ENCODE peak calls at places on chromosomes 2 and 18, in eight cellular contexts. One of them, this sample, is unnamed.

GRCh38 chr18:44968336-44968735 is 287.6 kb downstream of the SETBP1 start:
- DNase-seq in adrenal gland: no peak
- DNase-seq in prostate gland: no peak
- DNase-seq in tibial artery: no peak
- DNase-seq in astrocyte of the cerebellum: no peak
- DNase-seq in AG04449: no peak
- DNase-seq in AG04450: no peak
- DNase-seq in body of pancreas: no peak
- DNase-seq in this sample: no peak

GRCh38 chr2:10530607-10531239 is 82.6 kb upstream of the ODC1 start:
- DNase-seq in adrenal gland: no peak
- DNase-seq in body of pancreas: no peak
- DNase-seq in AG04450: no peak
- DNase-seq in astrocyte of the cerebellum: no peak
- DNase-seq in prostate gland: no peak
- DNase-seq in tibial artery: no peak
- DNase-seq in AG04449: no peak
- DNase-seq in this sample: no peak

GRCh38 chr2:233426619-233427342 is 72.5 kb downstream of the DGKD start:
- DNase-seq in AG04449: peak
- DNase-seq in tibial artery: no peak
- DNase-seq in AG04450: peak
- DNase-seq in astrocyte of the cerebellum: no peak
- DNase-seq in body of pancreas: no peak
- DNase-seq in prostate gland: no peak
- DNase-seq in adrenal gland: no peak
- DNase-seq in this sample: peak

GRCh38 chr2:225008935-225009334 is 33.3 kb downstream of the DOCK10 start:
- DNase-seq in AG04450: no peak
- DNase-seq in adrenal gland: no peak
- DNase-seq in tibial artery: no peak
- DNase-seq in body of pancreas: no peak
- DNase-seq in astrocyte of the cerebellum: no peak
- DNase-seq in prostate gland: no peak
- DNase-seq in AG04449: no peak
- DNase-seq in this sample: no peak

GRCh38 chr2:10135296-10136089 is 13.0 kb downstream of the RRM2 start:
- DNase-seq in astrocyte of the cerebellum: no peak
- DNase-seq in AG04450: no peak
- DNase-seq in tibial artery: no peak
- DNase-seq in AG04449: no peak
- DNase-seq in prostate gland: no peak
- DNase-seq in adrenal gland: no peak
- DNase-seq in body of pancreas: no peak
- DNase-seq in this sample: peak

GRCh38 chr2:145383961-145384360 is 864.0 kb upstream of the ZEB2 start:
- DNase-seq in adrenal gland: no peak
- DNase-seq in body of pancreas: no peak
- DNase-seq in AG04450: no peak
- DNase-seq in tibial artery: no peak
- DNase-seq in astrocyte of the cerebellum: no peak
- DNase-seq in AG04449: no peak
- DNase-seq in prostate gland: no peak
- DNase-seq in this sample: no peak

GRCh38 chr2:240130393-240131195 is 5.5 kb downstream of the COPS9 start:
- DNase-seq in AG04449: no peak
- DNase-seq in adrenal gland: no peak
- DNase-seq in prostate gland: no peak
- DNase-seq in tibial artery: peak
- DNase-seq in body of pancreas: no peak
- DNase-seq in AG04450: no peak
- DNase-seq in astrocyte of the cerebellum: no peak
- DNase-seq in this sample: no peak

GRCh38 chr2:202355993-202356505 is 20.1 kb upstream of the BMPR2 start:
- DNase-seq in body of pancreas: no peak
- DNase-seq in prostate gland: no peak
- DNase-seq in astrocyte of the cerebellum: no peak
- DNase-seq in adrenal gland: no peak
- DNase-seq in tibial artery: no peak
- DNase-seq in AG04449: no peak
- DNase-seq in AG04450: no peak
- DNase-seq in this sample: no peak

GRCh38 chr2:70113396-70114100 is 26.3 kb downstream of the PCBP1 start:
- DNase-seq in AG04449: no peak
- DNase-seq in AG04450: no peak
- DNase-seq in astrocyte of the cerebellum: no peak
- DNase-seq in tibial artery: no peak
- DNase-seq in body of pancreas: no peak
- DNase-seq in prostate gland: no peak
- DNase-seq in adrenal gland: no peak
- DNase-seq in this sample: no peak

GRCh38 chr2:86500325-86500724 is 59.2 kb downstream of the KDM3A start:
- DNase-seq in AG04449: no peak
- DNase-seq in adrenal gland: no peak
- DNase-seq in tibial artery: no peak
- DNase-seq in astrocyte of the cerebellum: no peak
- DNase-seq in prostate gland: no peak
- DNase-seq in body of pancreas: no peak
- DNase-seq in AG04450: no peak
- DNase-seq in this sample: no peak

GRCh38 chr2:130756041-130756720 is 841 bp downstream of the AMER3 start:
- DNase-seq in prostate gland: no peak
- DNase-seq in tibial artery: no peak
- DNase-seq in AG04449: no peak
- DNase-seq in body of pancreas: no peak
- DNase-seq in AG04450: no peak
- DNase-seq in adrenal gland: peak
- DNase-seq in astrocyte of the cerebellum: no peak
- DNase-seq in this sample: peak

GRCh38 chr2:27571197-27571596 is 11.6 kb upstream of the ZNF512 start:
- DNase-seq in astrocyte of the cerebellum: no peak
- DNase-seq in prostate gland: no peak
- DNase-seq in body of pancreas: no peak
- DNase-seq in tibial artery: no peak
- DNase-seq in AG04450: no peak
- DNase-seq in adrenal gland: no peak
- DNase-seq in AG04449: no peak
- DNase-seq in this sample: no peak

GRCh38 chr2:235432741-235433520 is 60.9 kb upstream of the AGAP1 start:
- DNase-seq in adrenal gland: peak
- DNase-seq in tibial artery: no peak
- DNase-seq in astrocyte of the cerebellum: no peak
- DNase-seq in AG04450: no peak
- DNase-seq in AG04449: no peak
- DNase-seq in prostate gland: no peak
- DNase-seq in body of pancreas: no peak
- DNase-seq in this sample: no peak

GRCh38 chr2:163717474-163717873 is 18.3 kb downstream of the FIGN start:
- DNase-seq in prostate gland: no peak
- DNase-seq in AG04449: no peak
- DNase-seq in AG04450: no peak
- DNase-seq in adrenal gland: no peak
- DNase-seq in tibial artery: no peak
- DNase-seq in astrocyte of the cerebellum: no peak
- DNase-seq in body of pancreas: no peak
- DNase-seq in this sample: no peak

GRCh38 chr2:231751042-231751815 is 29.9 kb downstream of the PDE6D start:
- DNase-seq in tibial artery: no peak
- DNase-seq in prostate gland: no peak
- DNase-seq in AG04449: no peak
- DNase-seq in AG04450: no peak
- DNase-seq in astrocyte of the cerebellum: no peak
- DNase-seq in adrenal gland: no peak
- DNase-seq in body of pancreas: no peak
- DNase-seq in this sample: no peak

GRCh38 chr2:95159690-95160449 is at the start of gene ZNF514:
- DNase-seq in prostate gland: peak
- DNase-seq in AG04450: peak
- DNase-seq in tibial artery: peak
- DNase-seq in adrenal gland: peak
- DNase-seq in AG04449: no peak
- DNase-seq in astrocyte of the cerebellum: no peak
- DNase-seq in body of pancreas: peak
- DNase-seq in this sample: peak

GRCh38 chr2:71402427-71402826 is 50.9 kb upstream of the DYSF start:
- DNase-seq in prostate gland: no peak
- DNase-seq in body of pancreas: no peak
- DNase-seq in AG04450: no peak
- DNase-seq in astrocyte of the cerebellum: no peak
- DNase-seq in AG04449: no peak
- DNase-seq in adrenal gland: no peak
- DNase-seq in tibial artery: no peak
- DNase-seq in this sample: no peak

GRCh38 chr2:18883626-18884456 is 294.5 kb upstream of the NT5C1B start:
- DNase-seq in body of pancreas: peak
- DNase-seq in prostate gland: no peak
- DNase-seq in astrocyte of the cerebellum: no peak
- DNase-seq in adrenal gland: peak
- DNase-seq in tibial artery: no peak
- DNase-seq in AG04449: no peak
- DNase-seq in AG04450: no peak
- DNase-seq in this sample: peak

GRCh38 chr2:38465789-38466127 is 88.7 kb upstream of the ATL2 start:
- DNase-seq in AG04449: no peak
- DNase-seq in astrocyte of the cerebellum: no peak
- DNase-seq in prostate gland: no peak
- DNase-seq in body of pancreas: peak
- DNase-seq in AG04450: no peak
- DNase-seq in tibial artery: no peak
- DNase-seq in adrenal gland: peak
- DNase-seq in this sample: peak

GRCh38 chr2:216214768-216215167 is 105.6 kb downstream of the XRCC5 start:
- DNase-seq in body of pancreas: no peak
- DNase-seq in AG04449: no peak
- DNase-seq in adrenal gland: no peak
- DNase-seq in tibial artery: no peak
- DNase-seq in astrocyte of the cerebellum: no peak
- DNase-seq in AG04450: no peak
- DNase-seq in prostate gland: no peak
- DNase-seq in this sample: no peak
- H3K4me3 ChIP-seq in body of pancreas: no peak
- H3K4me3 ChIP-seq in AG04449: no peak
- H3K4me3 ChIP-seq in adrenal gland: no peak
- H3K4me3 ChIP-seq in tibial artery: no peak
- H3K4me3 ChIP-seq in astrocyte of the cerebellum: no peak
- H3K4me3 ChIP-seq in AG04450: no peak
- H3K4me3 ChIP-seq in prostate gland: no peak
- H3K4me3 ChIP-seq in this sample: no peak

GRCh38 chr2:136932700-136933099 is 167.4 kb downstream of the THSD7B start:
- DNase-seq in body of pancreas: no peak
- DNase-seq in astrocyte of the cerebellum: no peak
- DNase-seq in AG04450: no peak
- DNase-seq in tibial artery: no peak
- DNase-seq in AG04449: no peak
- DNase-seq in prostate gland: no peak
- DNase-seq in adrenal gland: peak
- DNase-seq in this sample: no peak

GRCh38 chr2:136929531-136929930 is 164.2 kb downstream of the THSD7B start:
- DNase-seq in AG04450: no peak
- DNase-seq in astrocyte of the cerebellum: no peak
- DNase-seq in AG04449: no peak
- DNase-seq in tibial artery: no peak
- DNase-seq in adrenal gland: no peak
- DNase-seq in body of pancreas: no peak
- DNase-seq in prostate gland: no peak
- DNase-seq in this sample: no peak

DNA sequence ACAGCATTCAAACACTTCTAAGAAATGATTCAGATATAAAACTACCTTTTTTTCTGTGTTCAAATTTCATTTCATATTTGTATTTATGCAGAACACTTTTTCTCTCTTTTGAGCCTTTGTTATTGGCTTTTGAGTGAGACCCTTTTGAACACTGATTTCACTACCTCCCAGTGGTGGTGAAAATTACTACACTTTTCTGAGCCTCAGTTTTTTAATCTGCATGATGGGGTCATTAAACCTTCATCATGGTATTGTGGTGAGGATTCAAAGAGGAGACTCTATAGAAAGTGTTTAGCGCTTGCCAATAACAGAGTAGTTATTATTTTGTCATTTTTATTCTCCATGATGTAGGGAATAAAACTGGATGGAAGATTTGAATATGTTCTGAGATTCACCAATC is 169.8 kb downstream of the THSD7B start:
- DNase-seq in AG04449: no peak
- DNase-seq in body of pancreas: no peak
- DNase-seq in astrocyte of the cerebellum: no peak
- DNase-seq in tibial artery: no peak
- DNase-seq in adrenal gland: no peak
- DNase-seq in AG04450: no peak
- DNase-seq in prostate gland: no peak
- DNase-seq in this sample: no peak
- TF ChIP-seq CTCF in AG04449: no peak
- TF ChIP-seq CTCF in body of pancreas: no peak
- TF ChIP-seq CTCF in astrocyte of the cerebellum: no peak
- TF ChIP-seq CTCF in tibial artery: no peak
- TF ChIP-seq CTCF in adrenal gland: no peak
- TF ChIP-seq CTCF in AG04450: no peak
- TF ChIP-seq CTCF in prostate gland: no peak
- TF ChIP-seq CTCF in this sample: no peak

GRCh38 chr2:85133751-85134254 is 611 bp downstream of the TCF7L1 start:
- DNase-seq in AG04450: no peak
- DNase-seq in tibial artery: peak
- DNase-seq in AG04449: no peak
- DNase-seq in astrocyte of the cerebellum: no peak
- DNase-seq in body of pancreas: peak
- DNase-seq in prostate gland: peak
- DNase-seq in adrenal gland: peak
- DNase-seq in this sample: peak
- H3K4me3 ChIP-seq in AG04450: peak
- H3K4me3 ChIP-seq in tibial artery: peak
- H3K4me3 ChIP-seq in AG04449: peak
- H3K4me3 ChIP-seq in astrocyte of the cerebellum: peak
- H3K4me3 ChIP-seq in body of pancreas: no peak
- H3K4me3 ChIP-seq in prostate gland: peak
- H3K4me3 ChIP-seq in adrenal gland: no peak
- H3K4me3 ChIP-seq in this sample: peak

GRCh38 chr2:197599285-197599965 is 76.0 kb downstream of the RFTN2 start:
- DNase-seq in AG04449: no peak
- DNase-seq in prostate gland: peak
- DNase-seq in astrocyte of the cerebellum: no peak
- DNase-seq in body of pancreas: peak
- DNase-seq in AG04450: peak
- DNase-seq in adrenal gland: peak
- DNase-seq in tibial artery: no peak
- DNase-seq in this sample: peak
- TF ChIP-seq CTCF in AG04449: no peak
- TF ChIP-seq CTCF in prostate gland: peak
- TF ChIP-seq CTCF in astrocyte of the cerebellum: peak
- TF ChIP-seq CTCF in body of pancreas: no peak
- TF ChIP-seq CTCF in AG04450: peak
- TF ChIP-seq CTCF in adrenal gland: no peak
- TF ChIP-seq CTCF in tibial artery: no peak
- TF ChIP-seq CTCF in this sample: peak

This sample was measured in astrocyte of the spinal cord.